ENCODE peak calls at places on chromosomes 13 and 19, in four cellular contexts. Y is cortex of kidney; U is DMS 273 treated with DMSO at 0.1 percent for 48 hours; H is CD4-positive, alpha-beta T cell. T is an unnamed sample.

GRCh38 chr19:43675269-43675879 is 5.4 kb upstream of the PLAUR start:
- DNase-seq in Y (no peak), U (no peak), H (no peak), T (no peak)

GRCh38 chr13:75621147-75621546 is 15.0 kb upstream of the LMO7 start:
- DNase-seq in Y (no peak), U (no peak), H (no peak), T (no peak)

GRCh38 chr13:50208826-50209335 is 193.6 kb downstream of the KCNRG start:
- DNase-seq in Y (no peak), U (no peak), H (no peak), T (no peak)

GRCh38 chr19:16070366-16070990 is 5.8 kb upstream of the TPM4 start:
- DNase-seq in Y (no peak), U (no peak), H (peak), T (no peak)

GRCh38 chr19:5452594-5453565 is 2.3 kb upstream of the ZNRF4 start:
- DNase-seq in Y (no peak), U (peak), H (no peak), T (peak)

GRCh38 chr13:46761174-46761573 is 35.8 kb downstream of the ESD start:
- DNase-seq in Y (no peak), U (no peak), H (no peak), T (no peak)

GRCh38 chr13:109096101-109096500 is 466.7 kb downstream of the MYO16 start:
- DNase-seq in Y (no peak), U (no peak), H (no peak), T (no peak)

GRCh38 chr19:45179063-45179847 is 671 bp downstream of the BLOC1S3 start:
- DNase-seq in Y (no peak), U (no peak), H (no peak), T (peak)

GRCh38 chr13:18961383-18962117 is 220.1 kb downstream of the TUBA3C start:
- DNase-seq in Y (no peak), U (no peak), H (no peak), T (no peak)

GRCh38 chr13:48414501-48414900 is 1.6 kb upstream of the LPAR6 start:
- DNase-seq in Y (no peak), U (no peak), H (no peak), T (no peak)

GRCh38 chr13:28623782-28624706 is 34.9 kb upstream of the POMP start:
- DNase-seq in Y (no peak), U (peak), H (no peak), T (peak)

GRCh38 chr13:98476106-98476505 is 100.8 kb downstream of the STK24 start:
- DNase-seq in Y (no peak), U (no peak), H (peak), T (no peak)

GRCh38 chr13:46403851-46404731 is 17.0 kb upstream of the RUBCNL start:
- DNase-seq in Y (no peak), U (no peak), H (no peak), T (no peak)

GRCh38 chr19:17398902-17399527 is 5.0 kb upstream of the CCDC194 start:
- DNase-seq in Y (no peak), U (no peak), H (no peak), T (no peak)

GRCh38 chr13:48511621-48512232 is 21.2 kb downstream of the RCBTB2 start:
- DNase-seq in Y (no peak), U (no peak), H (no peak), T (no peak)